ENCODE peak calls at places on chromosomes 2 and 18, in seven cellular contexts. H is H9, I is IMR-90, W is mesendoderm, N is H1, J is trophoblast cell, K is mesenchymal stem cell. F is an unnamed sample.

GRCh38 chr2:121220995-121221394 is 64.0 kb downstream of the TFCP2L1 start:
- DNase-seq in H (no peak), I (no peak), W (no peak), N (no peak), J (no peak), K (no peak), F (no peak)

GRCh38 chr2:172457606-172458005 is 30.2 kb downstream of the ITGA6 start:
- DNase-seq in H (no peak), I (peak; percentile 47), W (no peak), N (no peak), J (no peak), K (no peak), F (no peak)

GRCh38 chr2:233300401-233300800 is 7.2 kb upstream of the SAG start:
- DNase-seq in H (no peak), I (peak; percentile 30), W (no peak), N (no peak), J (no peak), K (no peak), F (no peak)

GRCh38 chr2:25347205-25347815 is 5.6 kb upstream of the DNMT3A start:
- DNase-seq in H (no peak), I (peak; percentile 72), W (no peak), N (no peak), J (peak; percentile 18), K (peak; percentile 39), F (no peak)

GRCh38 chr18:9115984-9116383 is 13.5 kb downstream of the NDUFV2 start:
- DNase-seq in H (no peak), I (no peak), W (no peak), N (no peak), J (no peak), K (no peak), F (no peak)

GRCh38 chr2:200063155-200063554 is 107.8 kb downstream of the MAIP1 start:
- DNase-seq in H (no peak), I (no peak), W (no peak), N (no peak), J (no peak), K (no peak), F (no peak)

GRCh38 chr18:37805773-37806380 is 240.3 kb upstream of the CELF4 start:
- DNase-seq in H (no peak), I (no peak), W (peak; percentile 21), N (no peak), J (no peak), K (no peak), F (no peak)

GRCh38 chr2:132503621-132504200 is 87.1 kb downstream of the GPR39 start:
- DNase-seq in H (no peak), I (peak; percentile 37), W (peak; percentile 20), N (no peak), J (peak; percentile 33), K (peak; percentile 30), F (no peak)

GRCh38 chr2:132521321-132521720 is 104.7 kb downstream of the GPR39 start:
- DNase-seq in H (no peak), I (peak; percentile 28), W (peak; percentile 63), N (peak; percentile 9), J (no peak), K (peak; percentile 12), F (no peak)

GRCh38 chr2:120346034-120346666 is at the start of gene INHBB:
- DNase-seq in H (peak; percentile 41), I (no peak), W (no peak), N (no peak), J (peak; percentile 54), K (no peak), F (no peak)

GRCh38 chr2:8631465-8632005 is 50.3 kb upstream of the ID2 start:
- DNase-seq in H (no peak), I (no peak), W (no peak), N (no peak), J (no peak), K (no peak), F (no peak)

GRCh38 chr2:26422947-26423629 is 21.4 kb downstream of the DRC1 start:
- DNase-seq in H (no peak), I (no peak), W (peak; percentile 50), N (no peak), J (no peak), K (no peak), F (no peak)

GRCh38 chr2:68907923-68908253 is 36.7 kb upstream of the BMP10 start:
- DNase-seq in H (no peak), I (no peak), W (no peak), N (no peak), J (no peak), K (no peak), F (no peak)

GRCh38 chr2:189115126-189115525 is 64.4 kb downstream of the COL5A2 start:
- DNase-seq in H (no peak), I (peak; percentile 38), W (no peak), N (no peak), J (peak; percentile 4), K (no peak), F (no peak)

GRCh38 chr18:13539050-13539449 is 187.3 kb downstream of the FAM210A start:
- DNase-seq in H (no peak), I (no peak), W (no peak), N (no peak), J (no peak), K (no peak), F (no peak)

GRCh38 chr2:121099329-121100318 is 185.4 kb downstream of the TFCP2L1 start:
- DNase-seq in H (peak; percentile 71), I (no peak), W (peak; percentile 57), N (no peak), J (no peak), K (no peak), F (no peak)

GRCh38 chr18:24231773-24232735 is 93.2 kb downstream of the CABYR start:
- DNase-seq in H (no peak), I (peak; percentile 37), W (no peak), N (no peak), J (no peak), K (no peak), F (no peak)

GRCh38 chr18:78309945-78310344 is 669.7 kb upstream of the SALL3 start:
- DNase-seq in H (no peak), I (no peak), W (no peak), N (no peak), J (no peak), K (no peak), F (no peak)

GRCh38 chr18:68826111-68826510 is 28.2 kb downstream of the CCDC102B start:
- DNase-seq in H (no peak), I (no peak), W (peak; percentile 25), N (no peak), J (no peak), K (no peak), F (no peak)

GRCh38 chr2:192669505-192670082 is 474.9 kb upstream of the TMEFF2 start:
- DNase-seq in H (no peak), I (no peak), W (no peak), N (no peak), J (no peak), K (no peak), F (no peak)

GRCh38 chr18:50878345-50879301 is at the start of gene ME2:
- DNase-seq in H (peak; percentile 93), I (peak; percentile 86), W (peak; percentile 93), N (peak; percentile 75), J (peak; percentile 97), K (peak; percentile 91), F (peak; percentile 95)

DNA sequence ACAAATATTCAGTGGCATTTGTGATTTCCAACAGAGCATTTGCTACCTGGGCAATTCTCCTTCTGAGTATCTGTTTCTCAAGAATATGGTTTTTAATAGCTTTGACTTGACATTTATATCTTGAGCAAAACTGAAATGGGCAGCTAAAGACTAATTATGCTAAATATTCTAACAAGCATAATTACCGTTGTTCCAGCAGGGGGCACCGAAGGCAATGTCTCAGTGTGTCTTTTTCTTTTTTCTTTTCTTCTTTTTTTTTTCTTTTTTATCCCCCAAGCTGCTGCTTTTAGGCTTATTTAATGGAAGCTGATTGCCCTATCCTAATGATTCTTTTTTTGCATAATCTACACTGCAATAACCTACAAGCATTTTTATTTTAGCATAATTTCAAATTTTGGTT is 138.9 kb upstream of the NABP1 start:
- DNase-seq in H (no peak), I (peak; percentile 40), W (peak; percentile 46), N (no peak), J (peak; percentile 45), K (peak; percentile 51), F (peak; percentile 21)
- H3K18ac ChIP-seq in H (no peak overlapping the region), I (no peak overlapping the region), W (no peak overlapping the region), N (no peak overlapping the region), J (no peak overlapping the region), K (no peak overlapping the region), F (no peak overlapping the region)

DNA sequence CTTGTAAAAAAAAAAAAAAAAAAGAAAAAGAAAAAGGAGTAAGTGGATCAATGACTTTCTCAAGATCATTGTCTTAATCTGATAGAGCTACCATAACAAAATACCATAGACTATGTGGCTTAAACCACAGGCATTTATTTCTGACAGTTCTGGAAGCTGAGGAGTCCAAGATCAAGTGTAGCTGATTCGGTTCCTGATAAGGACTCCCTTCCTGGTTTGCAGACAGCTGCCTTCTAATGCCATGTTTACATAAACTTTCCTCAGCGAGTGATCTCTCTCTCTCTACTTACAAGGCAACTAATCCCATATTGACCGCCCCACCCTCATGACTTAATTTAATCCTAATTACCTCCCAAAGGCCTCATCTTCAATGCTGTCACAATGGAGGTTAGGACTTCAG is 36.5 kb upstream of the SIX2 start:
- DNase-seq in H (no peak), I (no peak), W (no peak), N (no peak), J (no peak), K (no peak), F (no peak)
- H3K23ac ChIP-seq in H (no peak overlapping the region), I (no peak overlapping the region), W (no peak overlapping the region), N (no peak overlapping the region), J (no peak overlapping the region), K (no peak overlapping the region), F (no peak overlapping the region)

GRCh38 chr2:159559034-159559433 is 57.3 kb downstream of the BAZ2B start:
- DNase-seq in H (no peak), I (no peak), W (no peak), N (no peak), J (no peak), K (no peak), F (no peak)

GRCh38 chr2:159558479-159558878 is 57.9 kb downstream of the BAZ2B start:
- DNase-seq in H (no peak), I (no peak), W (no peak), N (no peak), J (no peak), K (no peak), F (no peak)

GRCh38 chr2:159562248-159562647 is 54.1 kb downstream of the BAZ2B start:
- DNase-seq in H (no peak), I (peak; percentile 47), W (no peak), N (no peak), J (no peak), K (peak; percentile 68), F (no peak)

GRCh38 chr2:159561242-159561641 is 55.1 kb downstream of the BAZ2B start:
- DNase-seq in H (no peak), I (no peak), W (no peak), N (no peak), J (no peak), K (no peak), F (no peak)

DNA sequence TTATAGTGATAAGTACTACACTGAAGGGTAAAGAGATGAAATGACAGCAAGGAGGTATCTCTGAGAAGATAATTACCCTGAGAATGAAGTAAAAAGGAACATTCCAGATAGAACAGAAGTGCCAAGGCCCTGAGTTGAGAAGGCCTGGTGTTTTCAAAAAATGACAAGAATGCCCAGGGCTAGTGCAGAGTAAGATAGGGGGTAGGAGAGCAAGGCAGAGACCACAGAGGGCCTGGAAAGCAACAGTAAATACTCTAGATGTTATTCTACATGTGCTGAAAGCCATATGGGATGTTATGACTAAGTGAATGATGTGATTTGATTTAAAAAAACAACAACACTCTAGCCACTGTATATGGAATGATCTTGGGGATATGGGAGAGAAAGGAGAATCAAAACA is 52.3 kb downstream of the BAZ2B start:
- DNase-seq in H (no peak), I (peak; percentile 40), W (peak; percentile 57), N (no peak), J (peak; percentile 77), K (peak; percentile 13), F (no peak)
- H3K18ac ChIP-seq in H (no peak overlapping the region), I (no peak overlapping the region), W (no peak overlapping the region), N (no peak overlapping the region), J (no peak overlapping the region), K (no peak overlapping the region), F (no peak overlapping the region)

GRCh38 chr18:22455425-22456150 is 37.9 kb upstream of the CTAGE1 start:
- DNase-seq in H (no peak), I (no peak), W (peak; percentile 52), N (no peak), J (no peak), K (no peak), F (no peak)
- H3K23ac ChIP-seq in H (no peak overlapping the region), I (no peak overlapping the region), W (no peak overlapping the region), N (no peak overlapping the region), J (no peak overlapping the region), K (no peak overlapping the region), F (no peak overlapping the region)